ENCODE peak calls at places on chromosomes 3 and 15, in six cellular contexts. S is breast epithelium, X is ovary, O is SK-N-SH, Y is thoracic aorta, J is esophagus squamous epithelium. B is an unnamed sample.

GRCh38 chr3:186784820-186785516 is 1.6 kb downstream of the EIF4A2 start:
- DNase-seq in O (no peak), J (no peak), X (no peak), Y (no peak), S (no peak), B (no peak)

GRCh38 chr3:189488241-189488767 is 142.9 kb upstream of the TP63 start:
- DNase-seq in J (no peak), O (no peak), S (no peak), Y (no peak), X (no peak), B (no peak)

GRCh38 chr3:46923559-46924350 is 46.2 kb downstream of the PTH1R start:
- DNase-seq in J (no peak), Y (no peak), X (no peak), S (no peak), O (peak), B (no peak)

GRCh38 chr3:186021673-186022362 is 84.0 kb upstream of the TRA2B start:
- DNase-seq in J (no peak), S (no peak), O (peak), X (no peak), Y (no peak), B (no peak)

GRCh38 chr3:197022405-197023231 is 7.0 kb downstream of the MELTF start:
- DNase-seq in S (peak), J (no peak), Y (no peak), X (no peak), O (peak), B (no peak)

GRCh38 chr3:6168242-6168641 is 692.7 kb upstream of the GRM7 start:
- DNase-seq in S (no peak), O (no peak), J (no peak), X (no peak), Y (no peak), B (no peak)

GRCh38 chr15:34014556-34014955 is 24.4 kb downstream of the AVEN start:
- DNase-seq in S (no peak), Y (no peak), O (no peak), J (no peak), X (no peak), B (no peak)

GRCh38 chr3:112847692-112848091 is 1.0 kb upstream of the CD200R1L start:
- DNase-seq in J (no peak), Y (no peak), X (no peak), S (no peak), O (no peak), B (no peak)

GRCh38 chr15:49918106-49918505 is 200.9 kb downstream of the ATP8B4 start:
- DNase-seq in Y (no peak), S (no peak), O (no peak), J (no peak), X (no peak), B (no peak)

DNA sequence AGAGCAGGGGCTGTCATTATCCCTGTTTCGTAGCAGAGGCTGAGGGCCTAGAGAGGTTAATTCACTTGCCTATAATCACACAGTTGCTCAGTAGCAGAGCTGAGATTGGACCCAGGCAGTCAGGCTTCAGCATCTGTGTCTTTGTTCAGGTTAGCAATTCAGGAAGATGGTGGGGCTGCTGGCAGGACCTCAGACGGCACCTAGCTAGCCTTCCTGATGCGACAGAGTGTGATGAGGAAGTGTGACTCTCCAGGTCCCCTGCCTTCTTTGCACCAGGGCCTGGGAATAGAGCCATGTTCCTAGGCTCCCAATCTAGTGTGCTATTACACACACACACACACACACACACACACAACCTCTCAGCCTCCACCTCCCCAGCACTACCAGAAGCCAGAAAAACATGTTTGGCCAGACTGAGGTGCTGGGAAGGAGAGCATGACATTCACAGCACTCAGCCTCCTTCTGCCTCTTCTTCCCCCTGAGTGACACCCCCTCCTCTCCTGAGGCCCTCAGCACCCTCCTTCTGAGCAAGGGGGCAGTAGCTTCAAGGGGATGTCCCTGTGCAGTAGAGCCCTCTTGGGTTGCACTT is 88.9 kb downstream of the TLE3 start:
- DNase-seq in X (no peak), J (no peak), O (no peak), Y (no peak), S (no peak), B (no peak)
- TF ChIP-seq CTCF in X (no peak), J (no peak), O (no peak), Y (no peak), S (no peak), B (no peak)

DNA sequence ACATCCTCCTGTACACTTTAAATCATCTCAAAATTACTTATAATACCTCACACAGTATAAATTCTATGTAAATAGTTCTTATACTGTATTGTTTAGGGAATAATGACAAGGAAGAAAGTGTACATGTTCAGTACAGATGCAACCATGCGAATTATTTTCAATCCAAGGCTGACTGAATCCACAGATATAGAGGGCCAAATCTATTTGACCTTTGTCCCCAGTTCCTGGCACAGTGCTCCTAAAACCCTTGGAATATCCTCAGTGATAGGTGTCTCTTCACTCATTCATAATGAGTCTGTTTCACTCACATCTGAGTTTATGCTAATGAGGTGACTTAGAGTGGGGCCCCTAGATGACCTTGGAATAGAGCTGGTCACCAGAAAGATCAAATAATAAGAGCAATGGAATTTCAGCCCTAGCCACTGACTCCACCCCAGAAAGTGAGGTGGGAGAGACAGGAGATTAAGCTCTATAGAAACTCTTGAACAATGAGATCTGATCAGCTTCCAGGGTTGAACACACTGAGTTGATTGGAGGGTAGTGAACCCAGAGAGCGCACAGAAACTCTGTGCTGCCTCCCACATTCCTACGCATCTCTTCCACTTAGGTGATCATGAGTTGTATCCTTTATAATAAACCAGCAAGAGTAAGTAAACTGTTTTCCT is 65.3 kb downstream of the ADAM10 start:
- DNase-seq in O (no peak), Y (no peak), X (no peak), J (no peak), S (no peak), B (no peak)
- H3K27ac ChIP-seq in O (no peak), Y (no peak), X (no peak), J (no peak), S (no peak), B (no peak)

DNA sequence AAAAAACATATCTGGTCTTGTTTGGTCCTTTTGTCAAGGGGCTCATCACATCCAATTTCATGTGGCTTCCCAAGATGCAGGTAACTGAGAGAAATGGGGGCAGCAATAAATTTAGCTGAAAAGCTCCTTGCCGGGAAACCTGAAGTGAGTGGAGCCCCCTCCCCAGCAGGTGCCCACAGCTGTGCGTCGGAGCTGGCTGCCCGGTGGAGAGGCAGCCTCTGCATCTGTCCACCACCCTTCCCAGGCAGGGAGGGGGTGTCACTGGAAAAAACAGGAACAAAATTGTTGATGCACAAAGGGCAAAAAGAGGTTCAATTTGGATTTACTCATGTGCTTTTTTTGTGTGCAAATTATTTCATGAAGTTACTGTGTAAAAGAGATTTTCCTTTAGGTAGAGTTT is 249.4 kb upstream of the LYSMD4 start:
- DNase-seq in O (peak), X (no peak), Y (no peak), S (no peak), J (no peak), B (no peak)
- H3K4me3 ChIP-seq in O (no peak), X (no peak), Y (no peak), S (no peak), J (no peak), B (no peak)

DNA sequence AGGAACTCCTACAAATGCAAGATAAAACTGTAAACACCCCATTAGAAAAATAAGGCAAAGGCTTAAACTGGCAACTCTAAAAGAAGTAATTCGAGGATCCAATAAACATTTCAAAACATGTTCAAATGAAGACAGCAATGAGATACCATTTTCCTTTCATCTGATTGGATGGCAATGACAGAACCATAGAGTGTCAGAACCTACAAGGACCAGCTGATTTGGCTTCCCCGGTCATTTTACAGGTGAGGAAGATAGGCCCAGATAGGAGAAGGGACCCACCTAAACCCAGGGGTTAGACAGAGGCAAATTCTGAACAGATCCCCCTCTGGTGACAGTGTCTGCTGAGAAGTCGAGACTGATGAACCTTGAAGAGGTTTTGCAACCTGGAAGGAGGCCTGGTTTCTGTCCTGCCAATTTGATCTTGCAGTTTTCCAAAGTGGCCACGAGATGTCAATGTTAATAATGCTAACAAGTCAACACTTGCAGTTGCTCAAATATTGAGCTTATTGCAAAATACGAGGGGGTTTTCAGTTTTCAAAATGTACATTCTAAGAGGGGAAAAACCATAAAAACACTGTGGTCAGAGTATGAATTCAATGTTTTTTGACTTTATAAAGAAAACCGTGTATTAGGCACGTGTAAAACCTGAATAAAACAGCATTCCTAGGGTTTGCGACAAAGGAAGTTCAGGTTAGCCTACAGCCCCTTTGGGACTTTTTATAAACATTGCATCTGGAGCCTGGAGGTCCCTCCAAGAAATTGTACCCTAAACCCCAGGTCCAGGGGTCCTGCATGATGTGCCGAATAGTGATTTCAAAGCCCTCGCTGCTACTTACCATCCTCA is 21.5 kb downstream of the CFAP161 start:
- DNase-seq in S (peak), X (peak), O (peak), Y (no peak), J (no peak), B (no peak)
- TF ChIP-seq CTCF in S (no peak), X (no peak), O (peak), Y (peak), J (peak), B (peak)

GRCh38 chr3:184814214-184814613 is 2.2 kb downstream of the VPS8 start:
- DNase-seq in O (no peak), X (no peak), S (no peak), J (no peak), Y (no peak), B (no peak)

GRCh38 chr3:184812845-184813157 is 835 bp downstream of the VPS8 start:
- DNase-seq in O (no peak), S (no peak), X (no peak), Y (no peak), J (no peak), B (no peak)

GRCh38 chr3:184811663-184811998 is 335 bp upstream of the VPS8 start:
- DNase-seq in X (no peak), O (no peak), J (no peak), Y (no peak), S (no peak), B (no peak)

GRCh38 chr3:184811999-184812844 is at the start of gene VPS8:
- DNase-seq in S (peak), X (peak), Y (peak), J (peak), O (peak), B (peak)

DNA sequence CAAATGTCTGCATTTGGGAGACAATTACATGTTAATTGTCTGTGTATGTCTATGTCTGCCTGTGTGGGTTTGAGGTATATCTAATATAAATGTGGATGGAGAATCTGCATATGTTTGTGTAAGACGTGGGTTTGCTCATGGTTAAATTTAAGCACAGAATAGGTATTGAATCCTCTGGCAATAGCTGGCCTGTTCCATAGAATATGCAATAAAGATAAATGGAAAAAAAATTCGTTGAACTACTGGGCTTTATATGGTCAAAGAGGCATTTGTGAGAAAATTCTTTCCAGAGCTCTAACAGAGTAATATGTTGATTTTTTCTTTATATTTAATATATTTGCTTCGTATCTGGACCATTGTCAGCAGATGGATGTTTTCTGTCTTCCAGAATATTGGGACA is 1.4 kb downstream of the VPS8 start:
- DNase-seq in X (no peak), J (no peak), O (no peak), S (no peak), Y (no peak), B (no peak)
- H3K27ac ChIP-seq in X (no peak), J (no peak), O (no peak), S (no peak), Y (no peak), B (no peak)

GRCh38 chr15:45377630-45378148 is 655 bp downstream of the GATM start:
- DNase-seq in S (no peak), X (peak), J (no peak), O (peak), Y (peak), B (peak)
- H3K4me3 ChIP-seq in S (peak), X (peak), J (peak), O (peak), Y (peak), B (peak)

GRCh38 chr15:74784426-74784825 is 2.5 kb downstream of the CSK start:
- DNase-seq in Y (no peak), J (no peak), X (no peak), S (no peak), O (no peak), B (no peak)
- TF ChIP-seq CTCF in Y (no peak), J (no peak), X (no peak), S (no peak), O (peak), B (no peak)

B was measured in left ventricle myocardium inferior.